ENCODE peak calls at places on chromosomes 16 and 17, in ten cellular contexts. D, L, X, V, Y, A, Z, J, Q and C are unnamed samples.

GRCh38 chr16:65176603-65177002 is 54.7 kb upstream of the CDH11 start:
- DNase-seq in Y (no peak), Q (no peak), L (no peak), D (peak), J (no peak), Z (peak), V (no peak), X (no peak), A (peak), C (no peak)

GRCh38 chr16:74606521-74607309 is at the start of gene GLG1:
- DNase-seq in A (peak), V (peak), Q (peak), Y (peak), Z (peak), X (peak), J (peak), L (peak), D (peak), C (peak)

GRCh38 chr16:87474017-87474416 is 18.8 kb downstream of the ZCCHC14 start:
- DNase-seq in L (no peak), Q (no peak), J (no peak), V (no peak), Z (no peak), X (no peak), A (no peak), Y (no peak), D (no peak), C (no peak)

GRCh38 chr17:38601539-38602351 is 4.0 kb downstream of the SRCIN1 start:
- DNase-seq in X (no peak), A (no peak), Z (no peak), J (no peak), L (peak), D (no peak), Y (no peak), Q (no peak), V (peak), C (no peak)

GRCh38 chr17:32341141-32341856 is 674 bp downstream of the C17orf75 start:
- DNase-seq in Q (no peak), V (no peak), Z (no peak), J (no peak), A (no peak), L (peak), Y (peak), D (no peak), X (no peak), C (no peak)

GRCh38 chr17:8126306-8127066 is 2.6 kb upstream of the HES7 start:
- DNase-seq in Z (no peak), Q (no peak), D (peak), Y (peak), V (peak), A (no peak), X (peak), L (peak), J (no peak), C (peak)

GRCh38 chr17:11624968-11625367 is 26.7 kb downstream of the DNAH9 start:
- DNase-seq in J (no peak), A (no peak), V (no peak), Q (no peak), Z (no peak), Y (no peak), D (no peak), X (no peak), L (no peak), C (no peak)

GRCh38 chr16:29730649-29731048 is 15.1 kb downstream of the C16orf54 start:
- DNase-seq in V (no peak), L (no peak), X (no peak), A (no peak), Y (no peak), Q (no peak), Z (no peak), D (no peak), J (no peak), C (no peak)

GRCh38 chr16:57536306-57537193 is at the start of gene CCDC102A:
- DNase-seq in J (no peak), V (peak), D (peak), L (peak), A (peak), X (peak), Y (peak), Q (peak), Z (no peak), C (no peak)

GRCh38 chr17:64004903-64005733 is 7.0 kb downstream of the PRR29 start:
- DNase-seq in J (no peak), A (no peak), L (no peak), X (no peak), D (no peak), V (no peak), Y (no peak), Z (no peak), Q (no peak), C (no peak)

GRCh38 chr17:75848523-75849303 is 4.5 kb upstream of the UNC13D start:
- DNase-seq in A (peak), D (peak), Y (peak), Q (peak), X (peak), J (peak), V (peak), L (peak), Z (peak), C (peak)

GRCh38 chr17:19590912-19591551 is 57.4 kb downstream of the SLC47A1 start:
- DNase-seq in X (no peak), Q (no peak), A (no peak), V (peak), D (no peak), L (no peak), Y (no peak), J (no peak), Z (no peak), C (no peak)

GRCh38 chr16:74073471-74073870 is 223.1 kb upstream of the PSMD7 start:
- DNase-seq in Y (no peak), D (no peak), J (peak), X (no peak), A (no peak), V (no peak), L (no peak), Z (no peak), Q (no peak), C (no peak)

GRCh38 chr17:33967608-33968349 is 287.3 kb upstream of the CCL2 start:
- DNase-seq in J (no peak), Z (no peak), Q (no peak), A (no peak), Y (no peak), L (no peak), X (no peak), D (no peak), V (no peak), C (no peak)

GRCh38 chr17:75486151-75486550 is 29.2 kb downstream of the CASKIN2 start:
- DNase-seq in D (no peak), X (no peak), Z (no peak), Y (no peak), J (no peak), Q (no peak), A (no peak), L (no peak), V (no peak), C (no peak)

GRCh38 chr17:16470302-16470701 is 21.7 kb downstream of the LRRC75A start:
- DNase-seq in Y (no peak), Q (no peak), V (no peak), Z (no peak), X (no peak), J (no peak), D (no peak), A (no peak), L (no peak), C (no peak)

GRCh38 chr16:27251561-27252205 is 16.9 kb downstream of the NSMCE1 start:
- DNase-seq in V (no peak), Z (no peak), L (no peak), Y (no peak), D (no peak), Q (no peak), A (no peak), J (no peak), X (no peak), C (no peak)

GRCh38 chr16:8552487-8553221 is 37.7 kb downstream of the TMEM114 start:
- DNase-seq in Q (no peak), D (no peak), V (no peak), Z (no peak), L (no peak), Y (no peak), J (no peak), X (no peak), A (no peak), C (no peak)

GRCh38 chr17:38815576-38816193 is 9.4 kb downstream of the CWC25 start:
- DNase-seq in L (peak), Q (no peak), Z (no peak), J (no peak), D (no peak), V (peak), A (no peak), Y (no peak), X (no peak), C (no peak)

GRCh38 chr17:51461578-51462004 is 201.2 kb downstream of the UTP18 start:
- DNase-seq in V (peak), J (peak), L (peak), X (peak), Z (peak), Q (peak), Y (peak), D (peak), A (peak), C (peak)

GRCh38 chr17:43601280-43602050 is 55.3 kb upstream of the ETV4 start:
- DNase-seq in X (no peak), Q (peak), L (peak), Z (no peak), A (peak), D (peak), J (no peak), Y (no peak), V (no peak), C (peak)

GRCh38 chr16:10988164-10988803 is 43.9 kb downstream of the CLEC16A start:
- DNase-seq in Y (no peak), J (no peak), X (no peak), D (no peak), L (peak), A (no peak), V (peak), Z (peak), Q (no peak), C (no peak)

GRCh38 chr16:72105978-72106377 is 12.3 kb downstream of the DHX38 start:
- DNase-seq in X (no peak), Z (no peak), Q (no peak), A (no peak), Y (no peak), V (no peak), L (no peak), D (no peak), J (no peak), C (no peak)

GRCh38 chr17:66625321-66625767 is 209.6 kb upstream of the CACNG5 start:
- DNase-seq in X (peak), Y (no peak), A (no peak), D (no peak), V (peak), Q (no peak), L (peak), Z (no peak), J (no peak), C (no peak)

GRCh38 chr17:64037180-64037579 is 16.7 kb upstream of the ICAM2 start:
- DNase-seq in Y (no peak), Z (no peak), D (no peak), X (no peak), V (no peak), L (no peak), A (no peak), J (no peak), Q (no peak), C (no peak)

GRCh38 chr16:58426960-58427359 is 34.7 kb downstream of the GINS3 start:
- DNase-seq in J (no peak), D (peak), Z (no peak), X (no peak), A (peak), Y (no peak), V (no peak), L (no peak), Q (peak), C (no peak)

GRCh38 chr17:28612936-28613872 is 781 bp downstream of the RSKR start:
- DNase-seq in X (peak), L (peak), D (peak), Z (no peak), Q (no peak), J (no peak), V (peak), A (no peak), Y (peak), C (no peak)

GRCh38 chr16:70563571-70563970 is 40.0 kb downstream of the SF3B3 start:
- DNase-seq in J (no peak), D (no peak), V (no peak), Y (no peak), L (no peak), Q (no peak), X (no peak), A (no peak), Z (no peak), C (no peak)

GRCh38 chr17:36889955-36890354 is 47.3 kb upstream of the LHX1 start:
- DNase-seq in Z (no peak), D (no peak), Y (no peak), Q (no peak), V (no peak), J (no peak), L (no peak), X (no peak), A (no peak), C (no peak)

GRCh38 chr16:55021595-55022475 is 91.2 kb downstream of the IRX5 start:
- DNase-seq in Z (no peak), Y (no peak), V (peak), A (no peak), J (no peak), L (peak), X (peak), Q (no peak), D (no peak), C (no peak)

GRCh38 chr16:48087639-48088038 is 68.2 kb downstream of the ABCC12 start:
- DNase-seq in L (no peak), J (no peak), V (no peak), D (peak), Z (no peak), Y (no peak), Q (no peak), A (peak), X (no peak), C (no peak)

GRCh38 chr17:48961516-48962233 is 6.7 kb downstream of the GIP start:
- DNase-seq in D (no peak), Z (no peak), X (no peak), L (peak), J (no peak), V (peak), Q (no peak), Y (no peak), A (no peak), C (no peak)

GRCh38 chr16:19481291-19481690 is 40.6 kb downstream of the GDE1 start:
- DNase-seq in V (no peak), L (no peak), D (no peak), Y (no peak), J (no peak), Z (no peak), Q (no peak), X (no peak), A (no peak), C (no peak)

GRCh38 chr17:45311762-45312476 is 4.9 kb downstream of the MAP3K14 start:
- DNase-seq in A (peak), Z (peak), L (peak), X (no peak), D (peak), Y (peak), V (no peak), J (peak), Q (peak), C (peak)

DNA sequence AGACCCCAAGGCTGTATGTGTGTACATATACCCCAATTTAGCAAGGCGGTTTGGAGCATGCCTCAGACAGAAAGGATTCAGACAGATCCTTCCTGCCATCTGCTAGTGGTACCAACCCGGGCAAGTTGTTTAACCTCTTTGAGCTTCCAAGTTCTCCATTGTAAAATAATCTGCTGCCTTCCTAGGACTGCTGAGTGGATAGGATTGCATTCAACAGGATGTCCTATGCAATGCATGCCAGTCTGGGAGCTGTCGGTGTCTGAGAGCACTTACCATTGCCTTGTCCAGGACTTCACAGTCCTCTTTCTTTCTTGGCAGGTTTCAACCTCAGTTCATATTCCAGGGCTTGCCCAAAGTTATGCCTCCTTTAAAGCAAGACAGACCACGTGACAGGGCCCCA is 2.0 kb downstream of the CDH13 start:
- DNase-seq in Y (no peak), X (no peak), A (no peak), J (no peak), V (no peak), Q (no peak), Z (no peak), L (no peak), D (no peak), C (no peak)
- H3K4me3 ChIP-seq in Y (no peak), X (no peak), A (peak), J (no peak), V (peak), Q (no peak), Z (no peak), L (no peak), D (peak), C (no peak)

GRCh38 chr16:85750827-85751641 is at the start of gene C16orf74:
- DNase-seq in X (peak), A (peak), Z (no peak), Q (peak), D (no peak), J (peak), Y (no peak), L (no peak), V (peak), C (no peak)
- H3K27ac ChIP-seq in X (peak), A (no peak), Z (no peak), Q (no peak), D (no peak), J (no peak), Y (no peak), L (no peak), V (no peak), C (no peak)

DNA sequence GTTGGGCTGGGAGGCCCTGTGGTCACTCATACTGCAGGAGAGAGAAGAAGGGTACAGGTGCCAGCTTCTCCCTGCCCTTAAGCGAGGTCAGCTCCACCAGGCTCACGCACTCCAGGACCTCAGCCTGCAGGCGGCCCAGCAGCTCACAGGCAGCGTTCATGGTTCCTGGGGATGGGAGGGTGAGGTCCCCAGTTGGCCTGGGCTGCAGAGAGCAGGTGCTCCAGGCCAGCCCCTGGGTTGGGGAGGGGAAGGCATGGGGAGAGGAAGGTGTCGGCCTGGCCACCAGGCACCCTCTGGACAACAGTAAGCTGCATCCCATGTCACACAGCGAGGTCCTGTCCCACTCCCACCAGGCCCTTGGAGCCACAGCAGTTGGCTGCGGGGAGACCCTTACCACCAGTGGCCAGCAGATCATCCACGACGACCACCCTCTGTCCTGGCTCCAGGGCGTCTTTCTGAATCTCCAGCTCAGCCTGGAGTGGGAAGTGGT is 2.0 kb downstream of the APRT start:
- DNase-seq in Q (no peak), Y (no peak), A (no peak), V (no peak), X (no peak), L (no peak), Z (no peak), D (no peak), J (no peak), C (peak)
- H3K4me3 ChIP-seq in Q (no peak), Y (no peak), A (no peak), V (peak), X (peak), L (no peak), Z (no peak), D (no peak), J (no peak), C (no peak)

GRCh38 chr17:13086142-13086769 is 68.4 kb upstream of the ELAC2 start:
- DNase-seq in Z (no peak), V (no peak), Q (peak), D (no peak), X (no peak), L (no peak), J (no peak), A (peak), Y (no peak), C (no peak)
- H3K27ac ChIP-seq in Z (no peak), V (no peak), Q (no peak), D (no peak), X (no peak), L (no peak), J (no peak), A (no peak), Y (no peak), C (no peak)

GRCh38 chr17:4704991-4705390 is 1.1 kb upstream of the PELP1 start:
- DNase-seq in J (no peak), L (no peak), X (no peak), Z (no peak), A (no peak), V (no peak), D (no peak), Q (no peak), Y (no peak), C (no peak)
- H3K4me3 ChIP-seq in J (no peak), L (no peak), X (peak), Z (no peak), A (peak), V (peak), D (no peak), Q (no peak), Y (peak), C (no peak)

GRCh38 chr17:30805944-30806456 is 18.5 kb downstream of the CRLF3 start:
- DNase-seq in Y (no peak), Q (no peak), J (no peak), V (no peak), X (no peak), L (no peak), D (no peak), A (no peak), Z (no peak), C (no peak)

GRCh38 chr17:30812218-30813177 is 12.0 kb downstream of the CRLF3 start:
- DNase-seq in L (no peak), Y (no peak), X (no peak), D (no peak), Q (no peak), A (no peak), V (no peak), Z (no peak), J (no peak), C (no peak)

GRCh38 chr17:30809867-30810266 is 14.6 kb downstream of the CRLF3 start:
- DNase-seq in J (no peak), L (no peak), Z (no peak), Q (no peak), V (no peak), D (no peak), Y (no peak), X (no peak), A (no peak), C (no peak)

DNA sequence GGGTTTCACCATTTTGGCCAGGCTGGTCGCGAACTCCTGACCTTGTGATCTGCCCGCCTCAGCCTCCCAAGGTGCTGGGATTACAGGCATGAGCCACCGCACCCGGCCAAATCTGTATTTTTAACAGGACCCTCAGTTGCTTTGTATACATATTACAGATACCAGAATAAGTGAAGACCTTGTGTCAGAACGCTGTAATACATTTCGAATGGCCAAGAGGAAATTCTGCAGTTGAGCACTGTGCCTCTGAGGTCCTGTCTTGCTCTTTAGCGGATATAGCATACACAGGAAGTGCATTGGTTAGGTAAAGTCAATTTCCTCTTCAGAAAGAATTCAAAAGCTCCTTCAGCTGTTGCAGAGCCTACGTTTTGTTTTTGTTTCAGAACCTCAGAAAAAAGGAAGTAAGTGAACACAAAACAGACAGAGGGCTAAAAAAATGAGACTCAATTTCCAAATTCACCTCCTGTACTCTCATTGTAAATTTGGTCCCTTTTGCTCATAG is 15.7 kb downstream of the CRLF3 start:
- DNase-seq in A (no peak), Y (no peak), L (no peak), V (no peak), Q (no peak), D (no peak), J (no peak), Z (no peak), X (no peak), C (no peak)
- H3K27ac ChIP-seq in A (peak), Y (peak), L (no peak), V (peak), Q (no peak), D (peak), J (peak), Z (no peak), X (peak), C (no peak)

GRCh38 chr17:58531661-58532554 is 17.5 kb upstream of the MTMR4 start:
- DNase-seq in V (peak), L (peak), A (peak), Y (peak), Z (no peak), X (peak), D (peak), J (peak), Q (peak), C (peak)

GRCh38 chr17:58534331-58534730 is 19.9 kb upstream of the MTMR4 start:
- DNase-seq in Y (no peak), V (peak), A (no peak), D (no peak), L (no peak), Z (no peak), Q (no peak), X (no peak), J (no peak), C (no peak)

GRCh38 chr17:58533616-58534188 is 19.3 kb upstream of the MTMR4 start:
- DNase-seq in Y (no peak), D (no peak), J (no peak), L (no peak), Q (no peak), V (no peak), X (no peak), Z (no peak), A (no peak), C (no peak)

GRCh38 chr17:58531122-58531521 is 16.7 kb upstream of the MTMR4 start:
- DNase-seq in Q (no peak), L (no peak), Y (no peak), D (no peak), A (no peak), Z (no peak), J (no peak), V (peak), X (no peak), C (no peak)

GRCh38 chr17:58532555-58532951 is 18.1 kb upstream of the MTMR4 start:
- DNase-seq in Y (no peak), Q (no peak), L (no peak), A (no peak), V (no peak), Z (no peak), D (no peak), J (no peak), X (no peak), C (no peak)
- H3K4me3 ChIP-seq in Y (peak), Q (peak), L (no peak), A (peak), V (peak), Z (no peak), D (peak), J (peak), X (peak), C (no peak)